ENCODE peak calls at places on chromosomes 6 and 20, in seven cellular contexts. I is H1, D is keratinocyte, M is mesenchymal stem cell, Y is HCT116, G is GM23248, B is K562. K is an unnamed sample. For H3K4me1 and H3K27me3, the result is how much of the 10 kb centered on the place peaks cover.

GRCh38 chr6:79260772-79261171 is 26.3 kb upstream of the HMGN3 start:
- DNase-seq in I (no peak), D (no peak), M (no peak), Y (no peak), G (no peak), B (no peak), K (no peak)

GRCh38 chr6:143329323-143329722 is 121.2 kb downstream of the ADAT2 start:
- DNase-seq in I (no peak), D (no peak), M (no peak), Y (no peak), G (peak), B (no peak), K (no peak)

GRCh38 chr6:151067684-151068596 is 171.8 kb upstream of the AKAP12 start:
- DNase-seq in I (peak), D (no peak), M (peak), Y (peak), G (peak), B (no peak), K (no peak)

GRCh38 chr6:32609731-32610640 is 20.3 kb upstream of the HLA-DRB1 start:
- DNase-seq in I (peak), D (peak), M (peak), Y (peak), G (peak), B (peak), K (peak)

GRCh38 chr6:2038096-2038495 is 207.3 kb downstream of the GMDS start:
- DNase-seq in I (no peak), D (no peak), M (peak), Y (no peak), G (no peak), B (no peak), K (no peak)

GRCh38 chr6:16849280-16850210 is 88.3 kb upstream of the ATXN1 start:
- DNase-seq in I (peak), D (no peak), M (peak), Y (no peak), G (peak), B (no peak), K (no peak)

GRCh38 chr6:132153221-132153896 is 202.2 kb upstream of the CCN2 start:
- DNase-seq in I (no peak), D (no peak), M (peak), Y (no peak), G (peak), B (no peak), K (no peak)

GRCh38 chr6:25456249-25456648 is 177.1 kb downstream of the CARMIL1 start:
- DNase-seq in I (no peak), D (no peak), M (no peak), Y (no peak), G (no peak), B (no peak), K (no peak)

GRCh38 chr20:62709537-62709905 is 885 bp downstream of the NTSR1 start:
- DNase-seq in I (no peak), D (no peak), M (no peak), Y (no peak), G (no peak), B (no peak), K (no peak)

GRCh38 chr20:25229486-25230176 is 18.3 kb upstream of the PYGB start:
- DNase-seq in I (no peak), D (no peak), M (no peak), Y (no peak), G (no peak), B (no peak), K (no peak)

GRCh38 chr6:112038268-112038667 is 15.6 kb upstream of the CCN6 start:
- DNase-seq in I (no peak), D (no peak), M (peak), Y (no peak), G (peak), B (no peak), K (no peak)

GRCh38 chr6:8085053-8085511 is 17.3 kb downstream of the EEF1E1 start:
- DNase-seq in I (no peak), D (no peak), M (peak), Y (peak), G (peak), B (no peak), K (no peak)

GRCh38 chr6:110098511-110099116 is 80.9 kb downstream of the WASF1 start:
- DNase-seq in I (no peak), D (peak), M (no peak), Y (no peak), G (no peak), B (no peak), K (no peak)

GRCh38 chr6:134564705-134565104 is 246.8 kb upstream of the SGK1 start:
- DNase-seq in I (no peak), D (no peak), M (no peak), Y (no peak), G (no peak), B (no peak), K (no peak)

GRCh38 chr6:1904494-1904854 is 294.8 kb downstream of the FOXC1 start:
- DNase-seq in I (no peak), D (no peak), M (no peak), Y (no peak), G (no peak), B (no peak), K (no peak)

GRCh38 chr20:768426-768978 is at the start of gene SLC52A3:
- DNase-seq in I (peak), D (no peak), M (no peak), Y (peak), G (no peak), B (peak), K (peak)

GRCh38 chr6:104958720-104959452 is 2.0 kb downstream of the LIN28B start:
- DNase-seq in I (no peak), D (no peak), M (peak), Y (peak), G (peak), B (peak), K (no peak)

GRCh38 chr20:17644451-17644850 is 37.6 kb downstream of the RRBP1 start:
- DNase-seq in I (no peak), D (no peak), M (no peak), Y (no peak), G (no peak), B (no peak), K (no peak)

GRCh38 chr20:63857751-63858392 is 3.4 kb upstream of the ABHD16B start:
- DNase-seq in I (peak), D (no peak), M (peak), Y (no peak), G (peak), B (no peak), K (no peak)

GRCh38 chr6:132418566-132418965 is 17.3 kb upstream of the MOXD1 start:
- DNase-seq in I (no peak), D (no peak), M (no peak), Y (no peak), G (peak), B (no peak), K (no peak)

GRCh38 chr6:128648022-128648598 is 127.7 kb upstream of the PTPRK start:
- DNase-seq in I (no peak), D (no peak), M (no peak), Y (no peak), G (no peak), B (no peak), K (no peak)

GRCh38 chr6:107057679-107058078 is 29.7 kb downstream of the MTRES1 start:
- DNase-seq in I (no peak), D (no peak), M (no peak), Y (no peak), G (no peak), B (no peak), K (no peak)

GRCh38 chr6:132214716-132215115 is 186.6 kb downstream of the MOXD1 start:
- DNase-seq in I (no peak), D (no peak), M (no peak), Y (no peak), G (peak), B (no peak), K (no peak)

GRCh38 chr6:99181174-99181573 is 168.3 kb downstream of the FAXC start:
- DNase-seq in I (no peak), D (no peak), M (no peak), Y (no peak), G (no peak), B (no peak), K (no peak)

DNA sequence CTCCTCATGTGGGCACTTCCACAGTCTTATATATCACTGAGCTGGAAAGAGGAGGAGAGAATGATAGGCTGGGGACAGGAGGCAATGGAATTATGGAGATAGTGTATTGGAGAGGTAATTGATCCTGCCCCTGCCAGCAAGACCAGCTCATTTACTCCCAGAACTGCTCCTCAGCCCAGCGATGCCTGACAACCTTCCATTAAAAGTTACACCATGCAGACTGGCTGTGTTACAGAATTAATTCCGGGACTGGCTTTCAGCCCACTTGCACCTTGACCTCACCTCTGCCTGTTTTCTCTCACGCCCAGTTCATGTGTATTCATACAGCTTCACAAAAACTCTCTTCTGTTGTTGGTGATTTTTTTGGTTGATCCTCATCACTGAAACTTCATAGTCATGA is 207.2 kb downstream of the PLCB1 start:
- DNase-seq in I (no peak), D (no peak), M (no peak), Y (no peak), G (no peak), B (no peak), K (no peak)
- H3K4me1 ChIP-seq in I (under half), D (under half), M (under half), Y (under half), G (under half), B (under half), K (under half)

DNA sequence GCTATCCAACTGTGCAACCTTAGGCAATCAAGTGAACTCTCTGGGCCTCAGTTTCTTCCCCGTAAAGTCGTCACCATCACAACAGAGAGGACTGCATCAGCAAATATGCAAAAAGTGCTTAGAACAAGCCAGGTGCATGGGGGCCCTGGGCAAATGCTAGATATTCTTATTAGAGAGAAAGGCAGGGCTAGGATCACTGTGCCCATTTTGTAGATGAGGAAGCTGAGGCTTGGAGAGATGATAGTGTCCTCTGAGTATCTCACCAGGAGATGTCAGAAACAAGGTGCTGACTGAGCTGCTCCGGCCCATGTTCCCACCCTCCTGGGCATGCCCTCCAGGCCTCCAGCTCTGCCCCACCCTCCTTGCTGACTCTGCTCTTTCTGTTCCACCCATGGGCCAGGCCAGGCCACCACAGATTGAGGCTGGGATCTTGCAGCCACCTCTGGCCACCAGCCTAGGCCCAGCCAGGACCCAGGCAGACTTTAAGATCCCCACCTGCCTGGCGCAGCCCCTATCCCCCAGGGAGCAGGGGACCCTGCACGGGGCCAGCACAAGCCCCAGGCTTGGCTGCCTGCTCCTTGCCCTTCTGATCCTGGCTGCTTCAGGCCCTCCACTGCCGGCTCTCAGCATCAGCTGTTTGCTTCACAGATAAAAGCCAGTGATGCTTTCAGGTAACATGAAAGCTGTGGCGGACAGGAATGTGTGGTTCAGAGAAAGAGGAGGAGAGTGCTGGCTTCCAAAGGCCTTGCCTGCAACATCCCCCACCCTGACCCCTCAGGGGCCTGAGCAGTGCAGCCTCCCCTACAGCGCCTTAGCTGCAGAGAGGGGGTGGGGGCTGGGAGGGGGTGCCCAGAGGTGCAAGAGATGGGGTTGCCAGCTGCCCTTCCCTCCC is 47.6 kb downstream of the GRM4 start:
- DNase-seq in I (no peak), D (no peak), M (no peak), Y (no peak), G (no peak), B (no peak), K (no peak)
- H3K27me3 ChIP-seq in I (under half), D (half or more), M (half or more), Y (under half), G (under half), B (half or more), K (under half)

GRCh38 chr6:51300510-51300909 is 481.8 kb downstream of the TFAP2B start:
- DNase-seq in I (no peak), D (no peak), M (no peak), Y (no peak), G (no peak), B (no peak), K (no peak)
- H3K9ac ChIP-seq in I (no peak), D (no peak), M (no peak), Y (no peak), G (no peak), B (no peak), K (no peak)

GRCh38 chr6:40706222-40706621 is 119.1 kb upstream of the LRFN2 start:
- DNase-seq in I (no peak), D (no peak), M (no peak), Y (no peak), G (no peak), B (no peak), K (no peak)

GRCh38 chr6:40710626-40711354 is 123.6 kb upstream of the LRFN2 start:
- DNase-seq in I (no peak), D (no peak), M (no peak), Y (no peak), G (no peak), B (no peak), K (no peak)

GRCh38 chr6:40713002-40713719 is 126.0 kb upstream of the LRFN2 start:
- DNase-seq in I (no peak), D (no peak), M (peak), Y (no peak), G (peak), B (no peak), K (no peak)

DNA sequence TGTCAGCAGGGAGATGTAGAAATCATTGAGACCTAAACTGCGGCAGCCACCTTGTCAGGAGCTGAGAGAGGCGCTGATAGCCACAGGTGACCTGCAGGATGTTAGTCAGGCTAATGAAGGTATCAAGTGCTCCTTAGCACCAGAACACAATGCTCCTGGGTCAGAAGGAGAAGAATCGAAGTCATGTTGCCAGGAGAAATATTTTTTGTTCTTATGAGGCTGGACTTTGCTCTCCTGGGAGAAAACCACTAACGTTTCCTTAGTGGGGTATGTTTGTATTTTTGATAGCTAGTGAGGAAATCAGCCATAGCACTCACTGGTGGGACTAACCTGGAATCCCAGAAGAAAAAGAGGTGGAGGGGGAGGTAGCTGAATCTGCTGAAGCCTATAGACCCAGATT is 120.9 kb upstream of the LRFN2 start:
- DNase-seq in I (no peak), D (no peak), M (no peak), Y (no peak), G (no peak), B (no peak), K (no peak)
- H3K4me1 ChIP-seq in I (under half), D (under half), M (under half), Y (under half), G (under half), B (under half), K (under half)

DNA sequence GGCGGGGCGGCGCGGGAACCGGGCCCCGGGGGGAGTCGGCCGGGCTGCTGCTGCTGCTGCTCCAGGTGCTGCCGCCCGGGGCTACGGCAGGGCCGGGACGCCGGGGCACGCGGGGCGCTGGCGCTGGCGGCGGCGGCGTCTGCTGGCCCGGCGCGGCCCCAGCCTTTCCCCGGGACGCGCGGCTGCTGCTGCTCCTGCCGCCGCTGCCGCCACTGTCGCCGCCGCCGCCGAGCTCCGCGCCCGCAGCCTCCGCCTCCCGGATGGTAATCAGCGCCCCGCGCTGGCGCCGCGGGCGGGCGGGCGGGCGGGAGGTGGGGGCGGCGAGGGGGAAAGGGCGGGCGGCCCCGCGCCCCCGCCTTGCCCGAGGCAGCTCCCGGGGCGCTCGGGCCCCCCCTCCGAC is 306 bp downstream of the EBF4 start:
- DNase-seq in I (no peak), D (no peak), M (no peak), Y (no peak), G (peak), B (peak), K (no peak)
- H3K27me3 ChIP-seq in I (half or more), D (half or more), M (half or more), Y (under half), G (under half), B (half or more), K (half or more)

GRCh38 chr6:17883665-17884500 is 103.6 kb downstream of the KIF13A start:
- DNase-seq in I (no peak), D (no peak), M (no peak), Y (no peak), G (no peak), B (no peak), K (no peak)
- H3K9ac ChIP-seq in I (no peak), D (no peak), M (no peak), Y (no peak), G (peak), B (no peak), K (no peak)

GRCh38 chr6:129683606-129684322 is 26.2 kb downstream of the ARHGAP18 start:
- DNase-seq in I (no peak), D (peak), M (peak), Y (peak), G (peak), B (peak), K (peak)
- H3K4me1 ChIP-seq in I (under half), D (half or more), M (under half), Y (half or more), G (half or more), B (half or more), K (under half)